ENCODE peak calls at places on chromosome 18, in ten cellular contexts. P is T1000; Y is anterior cingulate cortex; T is HTR-8/SVneo; L is EL; F is SHP77; C is NCI-H446 treated with DMSO at 0.1 percent for 48 hours; Q is stimulated activated CD4-positive, alpha-beta T cell treated with anti-CD3 and anti-CD28 coated beads, TNF-alpha, amount 100 ng/mL, for 1 hour; K is fibroblast of mammary gland; D is HS-5. N is an unnamed sample.

GRCh38 chr18:75207298-75208054 is 1.5 kb downstream of the PTGR3 start:
- DNase-seq in P (no peak), Y (no peak), T (no peak), L (peak; percentile 72), F (peak; percentile 21), C (no peak), Q (no peak), K (peak; percentile 81), D (no peak), N (no peak)

GRCh38 chr18:44673256-44673950 is 7.3 kb upstream of the SETBP1 start:
- DNase-seq in P (no peak), Y (no peak), T (no peak), L (no peak), F (no peak), C (no peak), Q (no peak), K (no peak), D (no peak), N (no peak)

GRCh38 chr18:76476665-76477561 is 18.1 kb downstream of the ZNF516 start:
- DNase-seq in P (no peak), Y (no peak), T (peak; percentile 36), L (peak; percentile 92), F (no peak), C (no peak), Q (no peak), K (peak; percentile 96), D (peak; percentile 76), N (no peak)

GRCh38 chr18:54690198-54690597 is 99.2 kb downstream of the DYNAP start:
- DNase-seq in P (no peak), Y (no peak), T (no peak), L (peak; percentile 17), F (no peak), C (no peak), Q (no peak), K (peak; percentile 82), D (no peak), N (no peak)

GRCh38 chr18:74892066-74892627 is 294.5 kb downstream of the ZNF407 start:
- DNase-seq in P (no peak), Y (no peak), T (no peak), L (no peak), F (no peak), C (no peak), Q (no peak), K (no peak), D (no peak), N (no peak)

GRCh38 chr18:51076503-51076902 is 46.5 kb downstream of the SMAD4 start:
- DNase-seq in P (no peak), Y (no peak), T (no peak), L (no peak), F (no peak), C (no peak), Q (no peak), K (peak; percentile 24), D (no peak), N (no peak)

GRCh38 chr18:69883781-69884180 is 63.9 kb downstream of the CD226 start:
- DNase-seq in P (no peak), Y (no peak), T (no peak), L (no peak), F (no peak), C (no peak), Q (no peak), K (no peak), D (no peak), N (no peak)

GRCh38 chr18:76958692-76959341 is 136.5 kb downstream of the ZNF236 start:
- DNase-seq in P (no peak), Y (no peak), T (no peak), L (no peak), F (peak; percentile 45), C (no peak), Q (no peak), K (no peak), D (no peak), N (no peak)

GRCh38 chr18:70490008-70490933 is 201.4 kb downstream of the SOCS6 start:
- DNase-seq in P (peak; percentile 2), Y (no peak), T (peak; percentile 14), L (peak; percentile 58), F (peak; percentile 64), C (peak; percentile 3), Q (no peak), K (peak; percentile 85), D (peak; percentile 38), N (peak; percentile 28)